ENCODE peak calls at places on chromosomes 6 and 20, in seven cellular contexts. R, T, D, U, L, N and Z are unnamed samples.
A peak's percentile ranks its signal among the peaks of the same experiment; 100 is the strongest.

GRCh38 chr20:45987108-45987780 is 15.2 kb upstream of the ZNF335 start:
- DNase-seq in T (peak; percentile 79), L (peak; percentile 53), U (no peak), N (peak; percentile 73), R (peak; percentile 75), D (peak; percentile 84), Z (no peak)

GRCh38 chr6:100353276-100354015 is 111.3 kb downstream of the SIM1 start:
- DNase-seq in N (no peak), U (no peak), R (no peak), D (no peak), T (peak; percentile 52), L (peak; percentile 21), Z (no peak)

GRCh38 chr6:11918021-11918738 is 93.9 kb upstream of the HIVEP1 start:
- DNase-seq in T (no peak), N (no peak), U (no peak), L (peak; percentile 95), D (no peak), R (no peak), Z (no peak)

GRCh38 chr6:42819803-42820508 is 38.1 kb downstream of the BICRAL start:
- DNase-seq in N (no peak), R (no peak), T (no peak), U (peak; percentile 92), L (peak; percentile 10), D (no peak), Z (no peak)

GRCh38 chr6:111171577-111172400 is 84.5 kb downstream of the SLC16A10 start:
- DNase-seq in N (no peak), T (no peak), R (no peak), D (no peak), L (no peak), U (no peak), Z (no peak)

GRCh38 chr6:81326856-81327561 is 425.5 kb downstream of the TENT5A start:
- DNase-seq in U (no peak), T (no peak), L (no peak), D (no peak), N (no peak), R (no peak), Z (peak; percentile 6)

GRCh38 chr6:148508401-148509151 is 165.9 kb downstream of the SASH1 start:
- DNase-seq in R (no peak), N (no peak), T (peak; percentile 71), U (no peak), L (peak; percentile 89), D (no peak), Z (peak; percentile 58)

GRCh38 chr20:17542993-17543412 is 11.8 kb upstream of the BFSP1 start:
- DNase-seq in U (no peak), R (no peak), L (peak; percentile 13), N (no peak), T (peak; percentile 18), D (no peak), Z (peak; percentile 17)

GRCh38 chr20:25989196-25989595 is 292.5 kb upstream of the ZNF337 start:
- DNase-seq in N (no peak), D (no peak), L (no peak), U (no peak), R (no peak), T (no peak), Z (no peak)

GRCh38 chr6:83853968-83854501 is 875 bp downstream of the RIPPLY2 start:
- DNase-seq in U (peak; percentile 20), R (no peak), L (no peak), N (no peak), D (no peak), T (no peak), Z (no peak)

GRCh38 chr6:22236626-22237414 is 60.0 kb downstream of the PRL start:
- DNase-seq in R (no peak), D (no peak), T (peak; percentile 96), L (peak; percentile 88), U (no peak), N (no peak), Z (no peak)